ENCODE peak calls at places on chromosome 14, in nine cellular contexts. One of them, this sample, is unnamed.

GRCh38 chr14:96363751-96364336 is 518 bp downstream of the GSKIP start:
- ATAC-seq in right cardiac atrium: peak
- ATAC-seq in HCT116: peak
- ATAC-seq in naive thymus-derived CD8-positive, alpha-beta T cell: peak
- ATAC-seq in A549: peak
- ATAC-seq in left cardiac atrium: peak
- ATAC-seq in activated naive CD8-positive, alpha-beta T cell treated with anti-CD3 and anti-CD28 coated beads, Interleukin-2, amount 10 ng/mL, durations not matched to agents 7 days and 5 days: peak
- ATAC-seq in natural killer cell treated with Interleukin-12 subunit alpha and Interleukin-12 subunit beta and Interleukin-15 and Interleukin-18, amount 100 ng/mL, for 72 hours: no peak
- ATAC-seq in heart right ventricle: peak
- ATAC-seq in this sample: peak

GRCh38 chr14:102063092-102063807 is 23.6 kb downstream of the HSP90AA1 start:
- ATAC-seq in naive thymus-derived CD8-positive, alpha-beta T cell: peak
- ATAC-seq in natural killer cell treated with Interleukin-12 subunit alpha and Interleukin-12 subunit beta and Interleukin-15 and Interleukin-18, amount 100 ng/mL, for 72 hours: peak
- ATAC-seq in HCT116: peak
- ATAC-seq in heart right ventricle: peak
- ATAC-seq in A549: peak
- ATAC-seq in activated naive CD8-positive, alpha-beta T cell treated with anti-CD3 and anti-CD28 coated beads, Interleukin-2, amount 10 ng/mL, durations not matched to agents 7 days and 5 days: peak
- ATAC-seq in left cardiac atrium: peak
- ATAC-seq in right cardiac atrium: peak
- ATAC-seq in this sample: peak

GRCh38 chr14:60723218-60724079 is 702 bp downstream of the SIX4 start:
- ATAC-seq in A549: peak
- ATAC-seq in activated naive CD8-positive, alpha-beta T cell treated with anti-CD3 and anti-CD28 coated beads, Interleukin-2, amount 10 ng/mL, durations not matched to agents 7 days and 5 days: peak
- ATAC-seq in right cardiac atrium: peak
- ATAC-seq in HCT116: peak
- ATAC-seq in naive thymus-derived CD8-positive, alpha-beta T cell: peak
- ATAC-seq in left cardiac atrium: peak
- ATAC-seq in natural killer cell treated with Interleukin-12 subunit alpha and Interleukin-12 subunit beta and Interleukin-15 and Interleukin-18, amount 100 ng/mL, for 72 hours: peak
- ATAC-seq in heart right ventricle: peak
- ATAC-seq in this sample: peak

GRCh38 chr14:54489318-54489683 is 521 bp upstream of the GMFB start:
- ATAC-seq in natural killer cell treated with Interleukin-12 subunit alpha and Interleukin-12 subunit beta and Interleukin-15 and Interleukin-18, amount 100 ng/mL, for 72 hours: no peak
- ATAC-seq in left cardiac atrium: no peak
- ATAC-seq in HCT116: peak
- ATAC-seq in activated naive CD8-positive, alpha-beta T cell treated with anti-CD3 and anti-CD28 coated beads, Interleukin-2, amount 10 ng/mL, durations not matched to agents 7 days and 5 days: no peak
- ATAC-seq in right cardiac atrium: no peak
- ATAC-seq in A549: peak
- ATAC-seq in heart right ventricle: no peak
- ATAC-seq in naive thymus-derived CD8-positive, alpha-beta T cell: no peak
- ATAC-seq in this sample: no peak

GRCh38 chr14:20419404-20419803 is 6.1 kb upstream of the TEP1 start:
- ATAC-seq in naive thymus-derived CD8-positive, alpha-beta T cell: no peak
- ATAC-seq in natural killer cell treated with Interleukin-12 subunit alpha and Interleukin-12 subunit beta and Interleukin-15 and Interleukin-18, amount 100 ng/mL, for 72 hours: no peak
- ATAC-seq in HCT116: no peak
- ATAC-seq in activated naive CD8-positive, alpha-beta T cell treated with anti-CD3 and anti-CD28 coated beads, Interleukin-2, amount 10 ng/mL, durations not matched to agents 7 days and 5 days: no peak
- ATAC-seq in heart right ventricle: no peak
- ATAC-seq in left cardiac atrium: no peak
- ATAC-seq in right cardiac atrium: no peak
- ATAC-seq in A549: peak
- ATAC-seq in this sample: no peak

GRCh38 chr14:91873476-91874265 is 6.3 kb upstream of the TC2N start:
- ATAC-seq in activated naive CD8-positive, alpha-beta T cell treated with anti-CD3 and anti-CD28 coated beads, Interleukin-2, amount 10 ng/mL, durations not matched to agents 7 days and 5 days: peak
- ATAC-seq in right cardiac atrium: no peak
- ATAC-seq in heart right ventricle: peak
- ATAC-seq in naive thymus-derived CD8-positive, alpha-beta T cell: peak
- ATAC-seq in natural killer cell treated with Interleukin-12 subunit alpha and Interleukin-12 subunit beta and Interleukin-15 and Interleukin-18, amount 100 ng/mL, for 72 hours: peak
- ATAC-seq in A549: no peak
- ATAC-seq in left cardiac atrium: peak
- ATAC-seq in HCT116: no peak
- ATAC-seq in this sample: peak

GRCh38 chr14:55936691-55937090 is 181.5 kb upstream of the PELI2 start:
- ATAC-seq in heart right ventricle: no peak
- ATAC-seq in activated naive CD8-positive, alpha-beta T cell treated with anti-CD3 and anti-CD28 coated beads, Interleukin-2, amount 10 ng/mL, durations not matched to agents 7 days and 5 days: no peak
- ATAC-seq in A549: no peak
- ATAC-seq in right cardiac atrium: no peak
- ATAC-seq in naive thymus-derived CD8-positive, alpha-beta T cell: no peak
- ATAC-seq in left cardiac atrium: no peak
- ATAC-seq in natural killer cell treated with Interleukin-12 subunit alpha and Interleukin-12 subunit beta and Interleukin-15 and Interleukin-18, amount 100 ng/mL, for 72 hours: no peak
- ATAC-seq in HCT116: no peak
- ATAC-seq in this sample: no peak

GRCh38 chr14:99342204-99342603 is 70.2 kb upstream of the BCL11B start:
- ATAC-seq in naive thymus-derived CD8-positive, alpha-beta T cell: no peak
- ATAC-seq in right cardiac atrium: no peak
- ATAC-seq in activated naive CD8-positive, alpha-beta T cell treated with anti-CD3 and anti-CD28 coated beads, Interleukin-2, amount 10 ng/mL, durations not matched to agents 7 days and 5 days: no peak
- ATAC-seq in heart right ventricle: no peak
- ATAC-seq in A549: no peak
- ATAC-seq in left cardiac atrium: no peak
- ATAC-seq in HCT116: no peak
- ATAC-seq in natural killer cell treated with Interleukin-12 subunit alpha and Interleukin-12 subunit beta and Interleukin-15 and Interleukin-18, amount 100 ng/mL, for 72 hours: no peak
- ATAC-seq in this sample: no peak

GRCh38 chr14:52360831-52361230 is 46.7 kb downstream of the PTGER2 start:
- ATAC-seq in left cardiac atrium: peak
- ATAC-seq in HCT116: no peak
- ATAC-seq in naive thymus-derived CD8-positive, alpha-beta T cell: no peak
- ATAC-seq in natural killer cell treated with Interleukin-12 subunit alpha and Interleukin-12 subunit beta and Interleukin-15 and Interleukin-18, amount 100 ng/mL, for 72 hours: no peak
- ATAC-seq in activated naive CD8-positive, alpha-beta T cell treated with anti-CD3 and anti-CD28 coated beads, Interleukin-2, amount 10 ng/mL, durations not matched to agents 7 days and 5 days: no peak
- ATAC-seq in A549: no peak
- ATAC-seq in right cardiac atrium: peak
- ATAC-seq in heart right ventricle: peak
- ATAC-seq in this sample: no peak

GRCh38 chr14:95146079-95146771 is 11.1 kb downstream of the DICER1 start:
- ATAC-seq in natural killer cell treated with Interleukin-12 subunit alpha and Interleukin-12 subunit beta and Interleukin-15 and Interleukin-18, amount 100 ng/mL, for 72 hours: peak
- ATAC-seq in A549: no peak
- ATAC-seq in naive thymus-derived CD8-positive, alpha-beta T cell: no peak
- ATAC-seq in activated naive CD8-positive, alpha-beta T cell treated with anti-CD3 and anti-CD28 coated beads, Interleukin-2, amount 10 ng/mL, durations not matched to agents 7 days and 5 days: no peak
- ATAC-seq in heart right ventricle: no peak
- ATAC-seq in HCT116: no peak
- ATAC-seq in right cardiac atrium: no peak
- ATAC-seq in left cardiac atrium: peak
- ATAC-seq in this sample: no peak